ENCODE peak calls at places on chromosomes 3 and 15, in four cellular contexts. T is GM23248, A is mammary epithelial cell, O is endodermal cell. C is an unnamed sample.

GRCh38 chr3:169542347-169542751 is 121.2 kb downstream of the MECOM start:
- DNase-seq in A (no peak), T (no peak), O (no peak), C (no peak)

GRCh38 chr3:131630812-131631211 is 128.0 kb upstream of the MRPL3 start:
- DNase-seq in O (no peak), A (no peak), T (peak), C (no peak)

GRCh38 chr3:70840106-70840870 is 527.9 kb upstream of the MDFIC2 start:
- DNase-seq in A (peak), O (peak), T (no peak), C (no peak)

GRCh38 chr3:194773216-194773615 is 87.5 kb downstream of the FAM43A start:
- DNase-seq in T (peak), O (peak), A (peak), C (no peak)

GRCh38 chr3:123225557-123225956 is 23.8 kb downstream of the SEC22A start:
- DNase-seq in T (no peak), A (no peak), O (no peak), C (no peak)

GRCh38 chr15:90174140-90174891 is 26.8 kb upstream of the SEMA4B start:
- DNase-seq in O (no peak), T (peak), A (peak), C (no peak)

GRCh38 chr3:17795280-17795679 is 52.8 kb upstream of the TBC1D5 start:
- DNase-seq in O (no peak), A (no peak), T (no peak), C (no peak)

GRCh38 chr3:126941721-126942270 is 41.1 kb upstream of the PLXNA1 start:
- DNase-seq in A (peak), T (no peak), O (no peak), C (no peak)

GRCh38 chr3:189621948-189622603 is 9.1 kb upstream of the TP63 start:
- DNase-seq in O (no peak), T (no peak), A (peak), C (no peak)

GRCh38 chr3:149494022-149494758 is 19.7 kb downstream of the TM4SF4 start:
- DNase-seq in O (peak), A (peak), T (peak), C (no peak)

GRCh38 chr15:87369269-87369668 is 887.3 kb downstream of the NTRK3 start:
- DNase-seq in O (no peak), T (peak), A (peak), C (peak)

GRCh38 chr15:91165850-91166249 is 65.8 kb downstream of the SV2B start:
- DNase-seq in T (peak), A (no peak), O (no peak), C (no peak)

GRCh38 chr3:49389297-49389696 is 22.5 kb downstream of the RHOA start:
- DNase-seq in A (no peak), O (no peak), T (no peak), C (no peak)

GRCh38 chr15:31468911-31469800 is 142.5 kb downstream of the KLF13 start:
- DNase-seq in T (no peak), O (peak), A (no peak), C (no peak)

GRCh38 chr3:106707347-106707746 is 669.9 kb upstream of the CCDC54 start:
- DNase-seq in A (no peak), O (no peak), T (no peak), C (no peak)

GRCh38 chr15:89999676-90000174 is 1.4 kb upstream of the ZNF710 start:
- DNase-seq in A (no peak), O (peak), T (peak), C (no peak)

GRCh38 chr3:157493627-157494550 is 9.3 kb downstream of the VEPH1 start:
- DNase-seq in A (peak), T (peak), O (no peak), C (no peak)

GRCh38 chr3:16181361-16181760 is 6.9 kb downstream of the GALNT15 start:
- DNase-seq in A (no peak), T (peak), O (no peak), C (no peak)

GRCh38 chr3:27568393-27568792 is 84.2 kb upstream of the SLC4A7 start:
- DNase-seq in T (peak), O (no peak), A (peak), C (no peak)

GRCh38 chr3:180590396-180590795 is 11.6 kb upstream of the TTC14 start:
- DNase-seq in A (no peak), T (no peak), O (no peak), C (no peak)

GRCh38 chr15:70281811-70282307 is 184.1 kb upstream of the TLE3 start:
- DNase-seq in A (peak), T (peak), O (no peak), C (peak)

GRCh38 chr3:110419571-110419970 is 652.0 kb upstream of the NECTIN3 start:
- DNase-seq in T (peak), A (no peak), O (no peak), C (no peak)
- H3K9ac ChIP-seq in T (peak), A (no peak), O (no peak), C (no peak)

GRCh38 chr3:52473031-52473430 is 17.6 kb downstream of the NISCH start:
- DNase-seq in O (no peak), T (no peak), A (no peak), C (no peak)
- H3K9ac ChIP-seq in O (no peak), T (no peak), A (no peak), C (no peak)

DNA sequence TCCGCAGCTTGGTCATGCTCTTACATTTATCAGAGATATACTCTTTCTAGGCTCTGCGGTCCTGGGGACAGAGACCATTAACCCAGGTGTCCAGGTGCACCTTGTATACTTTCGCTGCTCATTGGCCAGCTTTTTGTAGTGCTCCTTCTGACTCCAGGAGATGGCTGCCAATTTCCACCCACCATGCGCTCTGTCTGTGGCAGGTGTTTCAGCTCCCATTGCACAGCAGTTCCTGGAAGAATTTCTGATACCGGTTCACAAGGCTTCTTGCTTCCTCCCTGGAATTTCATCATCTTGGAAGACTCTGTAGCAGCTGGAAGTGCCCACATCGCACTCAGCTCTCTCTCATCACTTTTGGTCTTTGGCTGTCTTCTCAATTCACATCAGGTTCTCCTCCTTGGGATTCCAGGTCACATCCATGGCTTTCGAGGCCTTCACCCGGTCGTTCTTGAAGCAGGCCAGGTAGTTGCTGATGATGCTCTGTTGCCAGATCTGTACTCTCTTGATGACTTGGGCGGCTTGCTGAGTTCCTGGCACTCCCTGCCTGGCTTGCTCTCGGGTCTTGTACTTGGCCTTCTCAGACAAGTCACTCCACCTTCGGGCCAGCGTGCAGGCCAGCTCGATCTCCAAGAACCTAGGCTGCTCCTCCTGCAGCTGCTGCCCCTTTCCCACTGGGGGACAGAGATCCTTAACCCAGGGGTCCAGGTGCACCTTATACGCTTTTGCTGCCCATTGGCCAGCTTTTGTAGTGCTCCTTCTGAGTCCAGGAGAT is 41.1 kb upstream of the ARL8B start:
- DNase-seq in O (no peak), A (no peak), T (no peak), C (no peak)
- H3K9ac ChIP-seq in O (no peak), A (no peak), T (no peak), C (no peak)

GRCh38 chr15:67805008-67805681 is 20.2 kb upstream of the SKOR1 start:
- DNase-seq in O (no peak), T (no peak), A (no peak), C (no peak)
- H3K9ac ChIP-seq in O (no peak), T (no peak), A (no peak), C (no peak)

DNA sequence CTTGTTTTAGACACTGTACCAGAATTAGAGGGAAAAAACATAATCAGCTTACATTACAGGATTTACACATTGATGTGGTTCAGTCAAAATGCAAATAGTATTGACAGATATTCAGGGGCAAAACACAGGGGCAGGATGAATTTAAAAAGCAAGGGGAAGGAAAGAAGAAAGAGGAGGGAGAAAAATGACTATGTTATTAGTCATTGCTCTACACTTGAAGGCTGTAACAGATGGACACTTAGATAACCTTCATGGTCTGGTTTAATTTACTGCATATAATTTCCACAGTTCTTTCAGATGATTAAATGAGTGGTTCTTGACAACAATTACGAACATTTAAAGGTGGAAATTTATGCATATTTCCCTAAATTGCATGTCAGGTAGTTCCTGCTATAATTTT is 7.6 kb downstream of the CMSS1 start:
- DNase-seq in T (peak), A (peak), O (no peak), C (no peak)
- H3K9ac ChIP-seq in T (no peak), A (peak), O (no peak), C (peak)

GRCh38 chr3:47908744-47909143 is 105.8 kb downstream of the DHX30 start:
- DNase-seq in A (no peak), O (no peak), T (peak), C (no peak)
- H3K9ac ChIP-seq in A (no peak), O (no peak), T (no peak), C (no peak)

GRCh38 chr3:32147935-32148334 is 41.5 kb downstream of the GPD1L start:
- DNase-seq in A (no peak), T (no peak), O (peak), C (no peak)

GRCh38 chr3:32148356-32148755 is 41.9 kb downstream of the GPD1L start:
- DNase-seq in A (no peak), T (no peak), O (peak), C (no peak)

GRCh38 chr3:32147509-32147908 is 41.1 kb downstream of the GPD1L start:
- DNase-seq in T (peak), O (peak), A (peak), C (no peak)

GRCh38 chr3:32143849-32144757 is 37.7 kb downstream of the GPD1L start:
- DNase-seq in T (peak), O (peak), A (peak), C (peak)

GRCh38 chr3:32146669-32147315 is 40.4 kb downstream of the GPD1L start:
- DNase-seq in O (peak), T (no peak), A (peak), C (no peak)
- H3K9ac ChIP-seq in O (no peak), T (no peak), A (no peak), C (no peak)

GRCh38 chr15:73361331-73361730 is 7.4 kb downstream of the HCN4 start:
- DNase-seq in T (no peak), O (no peak), A (no peak), C (no peak)
- H3K9ac ChIP-seq in T (no peak), O (no peak), A (no peak), C (no peak)

GRCh38 chr3:65846936-65847335 is 191.8 kb downstream of the MAGI1 start:
- DNase-seq in T (peak), O (no peak), A (no peak), C (no peak)
- H3K9ac ChIP-seq in T (no peak), O (no peak), A (no peak), C (no peak)

GRCh38 chr3:133745981-133746721 is at the start of gene TF:
- DNase-seq in A (no peak), T (peak), O (no peak), C (no peak)
- H3K9ac ChIP-seq in A (no peak), T (no peak), O (no peak), C (no peak)